ENCODE peak calls at places on chromosomes 3 and 15, in eight cellular contexts. M, L, G, R, Y, B, O and X are unnamed samples.

GRCh38 chr3:177195242-177195940 is 1.9 kb downstream of the TBL1XR1 start:
- DNase-seq in O (no peak), B (no peak), G (no peak), M (no peak), Y (no peak), L (no peak), R (no peak), X (no peak)

GRCh38 chr15:30943654-30944335 is 40.1 kb downstream of the FAN1 start:
- DNase-seq in O (no peak), B (no peak), L (no peak), R (no peak), M (no peak), Y (no peak), G (no peak), X (no peak)

GRCh38 chr3:15933439-15934144 is 135.8 kb upstream of the ANKRD28 start:
- DNase-seq in M (no peak), G (no peak), B (peak; percentile 36), L (no peak), O (no peak), R (no peak), Y (no peak), X (no peak)

GRCh38 chr3:160365872-160366522 is 33.0 kb downstream of the IFT80 start:
- DNase-seq in R (no peak), G (no peak), Y (no peak), B (no peak), O (no peak), M (no peak), L (no peak), X (no peak)

GRCh38 chr3:180932819-180933218 is 20.3 kb downstream of the FXR1 start:
- DNase-seq in G (no peak), R (no peak), B (no peak), Y (no peak), O (no peak), M (no peak), L (no peak), X (no peak)

GRCh38 chr15:36626984-36627383 is 47.6 kb downstream of the CDIN1 start:
- DNase-seq in B (no peak), O (no peak), M (no peak), L (no peak), G (no peak), Y (no peak), R (no peak), X (no peak)

GRCh38 chr3:38136272-38136806 is 588 bp downstream of the ACAA1 start:
- DNase-seq in R (no peak), L (no peak), O (no peak), Y (no peak), G (no peak), B (peak; percentile 8), M (peak; percentile 16), X (no peak)

GRCh38 chr3:172061724-172062184 is 22.4 kb downstream of the FNDC3B start:
- DNase-seq in B (no peak), L (no peak), Y (no peak), O (no peak), G (no peak), M (no peak), R (no peak), X (no peak)

GRCh38 chr3:157070600-157070999 is 89.3 kb downstream of the CCNL1 start:
- DNase-seq in G (no peak), B (no peak), O (no peak), M (no peak), L (no peak), R (no peak), Y (no peak), X (no peak)

GRCh38 chr3:81592101-81592500 is 169.3 kb downstream of the GBE1 start:
- DNase-seq in Y (no peak), L (no peak), G (no peak), B (peak; percentile 8), R (no peak), M (no peak), O (no peak), X (no peak)

GRCh38 chr3:188362405-188362831 is 208.5 kb downstream of the LPP start:
- DNase-seq in G (no peak), Y (no peak), B (no peak), L (no peak), M (no peak), R (no peak), O (no peak), X (no peak)

GRCh38 chr3:50617911-50618481 is 1.0 kb downstream of the MAPKAPK3 start:
- DNase-seq in M (no peak), G (no peak), R (no peak), Y (no peak), O (no peak), B (no peak), L (no peak), X (no peak)

GRCh38 chr15:35630570-35630969 is 84.6 kb upstream of the DPH6 start:
- DNase-seq in O (peak; percentile 37), B (no peak), R (no peak), L (no peak), G (no peak), M (no peak), Y (no peak), X (no peak)

GRCh38 chr15:98718426-98719168 is 70.3 kb downstream of the IGF1R start:
- DNase-seq in Y (no peak), G (no peak), L (no peak), R (no peak), O (no peak), B (no peak), M (no peak), X (no peak)

GRCh38 chr15:98720577-98720976 is 72.2 kb downstream of the IGF1R start:
- DNase-seq in O (no peak), G (no peak), M (no peak), Y (no peak), R (no peak), B (no peak), L (no peak), X (no peak)

GRCh38 chr15:98719169-98719515 is 70.8 kb downstream of the IGF1R start:
- DNase-seq in Y (no peak), O (no peak), L (no peak), M (no peak), G (no peak), B (no peak), R (no peak), X (no peak)

GRCh38 chr15:98721166-98721565 is 72.8 kb downstream of the IGF1R start:
- DNase-seq in Y (no peak), R (no peak), L (no peak), B (no peak), M (no peak), G (no peak), O (no peak), X (no peak)

GRCh38 chr15:98720036-98720435 is 71.7 kb downstream of the IGF1R start:
- DNase-seq in G (no peak), M (no peak), Y (no peak), B (no peak), L (no peak), O (no peak), R (no peak), X (no peak)
- H3K27ac ChIP-seq in G (no peak overlapping the region), M (no peak overlapping the region), Y (peak overlapping the region; percentile 60), B (no peak overlapping the region), L (no peak overlapping the region), O (peak overlapping the region; percentile 17), R (no peak overlapping the region), X (no peak overlapping the region)

DNA sequence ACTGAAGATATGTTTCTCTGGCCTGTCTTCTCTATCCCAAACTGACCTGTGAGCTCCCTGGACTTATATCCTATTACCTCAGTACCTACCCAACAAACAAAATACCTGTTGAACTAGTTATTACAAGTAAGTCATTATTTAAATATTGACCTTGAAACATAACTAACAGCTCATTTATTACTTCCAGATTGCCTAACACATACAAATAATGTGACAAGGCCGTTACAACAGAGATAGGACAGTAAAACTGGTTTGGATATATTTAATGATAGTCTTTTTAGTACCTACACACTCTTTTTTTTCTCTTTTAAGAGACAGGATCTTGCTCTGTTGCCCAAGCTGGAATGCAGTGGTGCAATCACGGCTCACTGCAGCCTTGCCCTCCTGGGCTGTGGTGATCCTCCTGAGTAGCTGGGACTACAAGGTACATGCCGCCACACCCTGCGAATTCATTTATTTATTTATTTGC is 145.0 kb downstream of the ADAM10 start:
- DNase-seq in O (no peak), B (no peak), M (no peak), R (no peak), Y (no peak), L (no peak), G (no peak), X (no peak)
- H3K27ac ChIP-seq in O (no peak overlapping the region), B (no peak overlapping the region), M (no peak overlapping the region), R (no peak overlapping the region), Y (no peak overlapping the region), L (peak overlapping the region; percentile 67), G (no peak overlapping the region), X (no peak overlapping the region)

GRCh38 chr3:10085738-10086137 is 22.3 kb downstream of the FANCD2OS start:
- DNase-seq in O (no peak), G (no peak), Y (no peak), R (no peak), M (no peak), B (no peak), L (no peak), X (no peak)
- H3K27ac ChIP-seq in O (no peak overlapping the region), G (no peak overlapping the region), Y (no peak overlapping the region), R (no peak overlapping the region), M (no peak overlapping the region), B (no peak overlapping the region), L (peak overlapping the region; percentile 86), X (no peak overlapping the region)

GRCh38 chr15:60090747-60091146 is 86.6 kb downstream of the FOXB1 start:
- DNase-seq in B (no peak), G (no peak), R (no peak), Y (no peak), M (no peak), L (no peak), O (no peak), X (no peak)
- H3K27ac ChIP-seq in B (no peak overlapping the region), G (no peak overlapping the region), R (no peak overlapping the region), Y (no peak overlapping the region), M (no peak overlapping the region), L (peak overlapping the region; percentile 40), O (no peak overlapping the region), X (no peak overlapping the region)

GRCh38 chr15:89077750-89078149 is 10.5 kb upstream of the ABHD2 start:
- DNase-seq in R (no peak), B (no peak), G (no peak), L (no peak), O (no peak), M (no peak), Y (no peak), X (no peak)

GRCh38 chr15:89075846-89076245 is 12.4 kb upstream of the ABHD2 start:
- DNase-seq in O (no peak), B (no peak), M (no peak), G (no peak), Y (no peak), L (no peak), R (no peak), X (no peak)

GRCh38 chr15:89081878-89082277 is 6.4 kb upstream of the ABHD2 start:
- DNase-seq in B (no peak), G (no peak), L (no peak), O (no peak), M (no peak), R (no peak), Y (no peak), X (no peak)

GRCh38 chr15:89075121-89075640 is 13.1 kb upstream of the ABHD2 start:
- DNase-seq in O (no peak), Y (no peak), R (no peak), L (no peak), M (no peak), G (no peak), B (no peak), X (no peak)

GRCh38 chr15:89078831-89079810 is 9.1 kb upstream of the ABHD2 start:
- DNase-seq in M (no peak), O (no peak), L (no peak), Y (no peak), G (no peak), R (no peak), B (no peak), X (no peak)
- H3K27ac ChIP-seq in M (no peak overlapping the region), O (no peak overlapping the region), L (no peak overlapping the region), Y (no peak overlapping the region), G (no peak overlapping the region), R (no peak overlapping the region), B (no peak overlapping the region), X (no peak overlapping the region)